ENCODE peak calls at places on chromosome 16, in nine cellular contexts. One of them, this sample, is unnamed. For H4K20me1 and H3K9me2, the result is how much of the 10 kb centered on the place peaks cover.

GRCh38 chr16:83002351-83003334 is 375.9 kb downstream of the CDH13 start:
- DNase-seq in GM23338: no peak
- DNase-seq in MM.1S: no peak
- DNase-seq in hepatocyte: no peak
- DNase-seq in PC-9: no peak
- DNase-seq in PC-3: no peak
- DNase-seq in GM23248: peak
- DNase-seq in HCT116: no peak
- DNase-seq in OCI-LY7: no peak
- DNase-seq in this sample: no peak

GRCh38 chr16:56912746-56913703 is 18.9 kb upstream of the HERPUD1 start:
- DNase-seq in MM.1S: no peak
- DNase-seq in PC-3: no peak
- DNase-seq in GM23248: peak
- DNase-seq in hepatocyte: no peak
- DNase-seq in OCI-LY7: peak
- DNase-seq in HCT116: no peak
- DNase-seq in PC-9: no peak
- DNase-seq in GM23338: no peak
- DNase-seq in this sample: no peak

GRCh38 chr16:29809850-29810698 is 1.9 kb upstream of the PRRT2 start:
- DNase-seq in HCT116: no peak
- DNase-seq in PC-3: peak
- DNase-seq in GM23248: peak
- DNase-seq in OCI-LY7: peak
- DNase-seq in GM23338: peak
- DNase-seq in MM.1S: no peak
- DNase-seq in PC-9: no peak
- DNase-seq in hepatocyte: no peak
- DNase-seq in this sample: peak

GRCh38 chr16:533391-534088 is 6.0 kb downstream of the CAPN15 start:
- DNase-seq in hepatocyte: peak
- DNase-seq in PC-9: no peak
- DNase-seq in MM.1S: no peak
- DNase-seq in PC-3: no peak
- DNase-seq in GM23248: no peak
- DNase-seq in OCI-LY7: no peak
- DNase-seq in GM23338: peak
- DNase-seq in HCT116: no peak
- DNase-seq in this sample: no peak

GRCh38 chr16:10485698-10486382 is 94.6 kb downstream of the EMP2 start:
- DNase-seq in hepatocyte: peak
- DNase-seq in GM23338: no peak
- DNase-seq in PC-3: peak
- DNase-seq in MM.1S: no peak
- DNase-seq in PC-9: no peak
- DNase-seq in HCT116: no peak
- DNase-seq in GM23248: no peak
- DNase-seq in OCI-LY7: peak
- DNase-seq in this sample: no peak

GRCh38 chr16:82824408-82824807 is 197.6 kb downstream of the CDH13 start:
- DNase-seq in hepatocyte: no peak
- DNase-seq in HCT116: no peak
- DNase-seq in PC-9: no peak
- DNase-seq in GM23248: no peak
- DNase-seq in MM.1S: no peak
- DNase-seq in PC-3: no peak
- DNase-seq in OCI-LY7: no peak
- DNase-seq in GM23338: no peak
- DNase-seq in this sample: no peak

GRCh38 chr16:1615761-1616160 is 3.6 kb downstream of the CRAMP1 start:
- DNase-seq in HCT116: no peak
- DNase-seq in GM23338: no peak
- DNase-seq in OCI-LY7: no peak
- DNase-seq in PC-3: no peak
- DNase-seq in PC-9: no peak
- DNase-seq in GM23248: peak
- DNase-seq in hepatocyte: no peak
- DNase-seq in MM.1S: no peak
- DNase-seq in this sample: no peak

GRCh38 chr16:9046667-9047055 is 44.8 kb upstream of the HAPSTR1 start:
- DNase-seq in hepatocyte: no peak
- DNase-seq in GM23338: no peak
- DNase-seq in PC-9: no peak
- DNase-seq in MM.1S: no peak
- DNase-seq in GM23248: no peak
- DNase-seq in HCT116: no peak
- DNase-seq in PC-3: no peak
- DNase-seq in OCI-LY7: no peak
- DNase-seq in this sample: no peak

GRCh38 chr16:55915116-55915827 is 40.1 kb upstream of the CES5A start:
- DNase-seq in PC-9: no peak
- DNase-seq in hepatocyte: no peak
- DNase-seq in GM23338: no peak
- DNase-seq in PC-3: no peak
- DNase-seq in HCT116: no peak
- DNase-seq in MM.1S: no peak
- DNase-seq in GM23248: no peak
- DNase-seq in OCI-LY7: no peak
- DNase-seq in this sample: no peak

GRCh38 chr16:68237243-68238028 is 1.5 kb upstream of the ESRP2 start:
- DNase-seq in GM23248: peak
- DNase-seq in OCI-LY7: peak
- DNase-seq in GM23338: peak
- DNase-seq in HCT116: peak
- DNase-seq in PC-9: peak
- DNase-seq in MM.1S: peak
- DNase-seq in hepatocyte: peak
- DNase-seq in PC-3: peak
- DNase-seq in this sample: peak

GRCh38 chr16:66551362-66551761 is 1.0 kb upstream of the CKLF start:
- DNase-seq in MM.1S: peak
- DNase-seq in GM23248: peak
- DNase-seq in HCT116: peak
- DNase-seq in OCI-LY7: peak
- DNase-seq in GM23338: peak
- DNase-seq in PC-3: peak
- DNase-seq in hepatocyte: peak
- DNase-seq in PC-9: no peak
- DNase-seq in this sample: peak

GRCh38 chr16:79995315-79995714 is 394.8 kb upstream of the MAF start:
- DNase-seq in PC-9: no peak
- DNase-seq in OCI-LY7: no peak
- DNase-seq in MM.1S: no peak
- DNase-seq in hepatocyte: no peak
- DNase-seq in GM23248: no peak
- DNase-seq in PC-3: no peak
- DNase-seq in GM23338: no peak
- DNase-seq in HCT116: no peak
- DNase-seq in this sample: no peak

GRCh38 chr16:75004460-75004859 is 5.6 kb downstream of the ZNRF1 start:
- DNase-seq in HCT116: no peak
- DNase-seq in hepatocyte: no peak
- DNase-seq in PC-9: no peak
- DNase-seq in OCI-LY7: no peak
- DNase-seq in PC-3: no peak
- DNase-seq in GM23338: no peak
- DNase-seq in GM23248: no peak
- DNase-seq in MM.1S: no peak
- DNase-seq in this sample: no peak
- H4K20me1 ChIP-seq in HCT116: under half
- H4K20me1 ChIP-seq in hepatocyte: half or more
- H4K20me1 ChIP-seq in PC-9: under half
- H4K20me1 ChIP-seq in OCI-LY7: under half
- H4K20me1 ChIP-seq in PC-3: under half
- H4K20me1 ChIP-seq in GM23338: half or more
- H4K20me1 ChIP-seq in GM23248: under half
- H4K20me1 ChIP-seq in MM.1S: under half
- H4K20me1 ChIP-seq in this sample: under half

GRCh38 chr16:86888240-86889044 is 310.1 kb downstream of the FOXL1 start:
- DNase-seq in MM.1S: no peak
- DNase-seq in PC-9: no peak
- DNase-seq in GM23338: no peak
- DNase-seq in hepatocyte: no peak
- DNase-seq in HCT116: no peak
- DNase-seq in PC-3: peak
- DNase-seq in OCI-LY7: no peak
- DNase-seq in GM23248: no peak
- DNase-seq in this sample: no peak

GRCh38 chr16:86887416-86887815 is 309.1 kb downstream of the FOXL1 start:
- DNase-seq in GM23248: no peak
- DNase-seq in hepatocyte: no peak
- DNase-seq in PC-9: no peak
- DNase-seq in OCI-LY7: no peak
- DNase-seq in GM23338: no peak
- DNase-seq in PC-3: no peak
- DNase-seq in HCT116: no peak
- DNase-seq in MM.1S: no peak
- DNase-seq in this sample: no peak

GRCh38 chr16:86891121-86891520 is 312.8 kb downstream of the FOXL1 start:
- DNase-seq in OCI-LY7: no peak
- DNase-seq in GM23248: no peak
- DNase-seq in MM.1S: no peak
- DNase-seq in HCT116: no peak
- DNase-seq in hepatocyte: no peak
- DNase-seq in PC-9: no peak
- DNase-seq in PC-3: no peak
- DNase-seq in GM23338: no peak
- DNase-seq in this sample: no peak

GRCh38 chr16:86892509-86892908 is 314.2 kb downstream of the FOXL1 start:
- DNase-seq in PC-3: no peak
- DNase-seq in GM23338: no peak
- DNase-seq in PC-9: no peak
- DNase-seq in GM23248: no peak
- DNase-seq in hepatocyte: no peak
- DNase-seq in HCT116: no peak
- DNase-seq in OCI-LY7: no peak
- DNase-seq in MM.1S: no peak
- DNase-seq in this sample: no peak

GRCh38 chr16:86889974-86890373 is 311.6 kb downstream of the FOXL1 start:
- DNase-seq in HCT116: no peak
- DNase-seq in PC-9: no peak
- DNase-seq in hepatocyte: no peak
- DNase-seq in PC-3: no peak
- DNase-seq in OCI-LY7: no peak
- DNase-seq in GM23248: no peak
- DNase-seq in GM23338: no peak
- DNase-seq in MM.1S: no peak
- DNase-seq in this sample: no peak
- H3K9me2 ChIP-seq in HCT116: under half
- H3K9me2 ChIP-seq in PC-9: under half
- H3K9me2 ChIP-seq in hepatocyte: under half
- H3K9me2 ChIP-seq in PC-3: under half
- H3K9me2 ChIP-seq in OCI-LY7: under half
- H3K9me2 ChIP-seq in GM23248: under half
- H3K9me2 ChIP-seq in GM23338: under half
- H3K9me2 ChIP-seq in MM.1S: under half
- H3K9me2 ChIP-seq in this sample: under half

GRCh38 chr16:88782454-88783390 is 2.3 kb downstream of the PIEZO1 start:
- DNase-seq in GM23338: no peak
- DNase-seq in MM.1S: no peak
- DNase-seq in hepatocyte: no peak
- DNase-seq in OCI-LY7: peak
- DNase-seq in PC-9: peak
- DNase-seq in HCT116: peak
- DNase-seq in PC-3: peak
- DNase-seq in GM23248: peak
- DNase-seq in this sample: no peak
- H3K4me3 ChIP-seq in GM23338: peak
- H3K4me3 ChIP-seq in MM.1S: peak
- H3K4me3 ChIP-seq in hepatocyte: no peak
- H3K4me3 ChIP-seq in OCI-LY7: peak
- H3K4me3 ChIP-seq in PC-9: peak
- H3K4me3 ChIP-seq in HCT116: peak
- H3K4me3 ChIP-seq in PC-3: peak
- H3K4me3 ChIP-seq in GM23248: peak
- H3K4me3 ChIP-seq in this sample: no peak

GRCh38 chr16:89884041-89884421 is 10.6 kb downstream of the TCF25 start:
- DNase-seq in MM.1S: no peak
- DNase-seq in PC-9: no peak
- DNase-seq in HCT116: no peak
- DNase-seq in PC-3: no peak
- DNase-seq in OCI-LY7: no peak
- DNase-seq in hepatocyte: no peak
- DNase-seq in GM23338: no peak
- DNase-seq in GM23248: no peak
- DNase-seq in this sample: no peak
- H4K20me1 ChIP-seq in MM.1S: under half
- H4K20me1 ChIP-seq in PC-9: under half
- H4K20me1 ChIP-seq in HCT116: under half
- H4K20me1 ChIP-seq in PC-3: under half
- H4K20me1 ChIP-seq in OCI-LY7: under half
- H4K20me1 ChIP-seq in hepatocyte: half or more
- H4K20me1 ChIP-seq in GM23338: under half
- H4K20me1 ChIP-seq in GM23248: under half
- H4K20me1 ChIP-seq in this sample: under half

DNA sequence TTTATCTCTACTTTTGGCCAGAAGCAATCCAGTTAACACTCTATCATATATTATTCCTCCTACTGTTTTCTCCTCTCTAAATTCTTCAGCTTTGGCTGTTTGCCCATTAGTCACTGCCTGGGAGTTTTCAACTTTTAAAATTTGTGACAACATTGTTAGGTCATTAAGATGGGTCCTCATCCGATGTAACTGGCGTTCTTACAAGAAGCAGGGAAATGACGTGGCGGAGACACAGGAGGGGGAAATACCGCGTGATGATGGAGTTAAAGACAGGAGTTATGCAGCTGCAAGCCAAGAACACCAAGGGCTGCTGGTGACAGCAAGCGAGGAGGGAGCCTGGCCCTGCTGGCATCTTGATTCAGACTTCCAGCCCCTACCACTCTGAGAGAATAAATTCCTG is 34.8 kb upstream of the CPHXL start:
- DNase-seq in PC-9: no peak
- DNase-seq in HCT116: no peak
- DNase-seq in OCI-LY7: peak
- DNase-seq in GM23338: no peak
- DNase-seq in PC-3: peak
- DNase-seq in GM23248: peak
- DNase-seq in hepatocyte: no peak
- DNase-seq in MM.1S: no peak
- DNase-seq in this sample: peak
- H3K9me2 ChIP-seq in PC-9: under half
- H3K9me2 ChIP-seq in HCT116: under half
- H3K9me2 ChIP-seq in OCI-LY7: under half
- H3K9me2 ChIP-seq in GM23338: under half
- H3K9me2 ChIP-seq in PC-3: under half
- H3K9me2 ChIP-seq in GM23248: under half
- H3K9me2 ChIP-seq in hepatocyte: under half
- H3K9me2 ChIP-seq in MM.1S: under half
- H3K9me2 ChIP-seq in this sample: under half